ENCODE peak calls at places on chromosomes 3 and 15, in five cellular contexts. O is WERI-Rb-1; B is lower leg skin; J is D721Med; T is CD4-positive, alpha-beta T cell. M is an unnamed sample.

GRCh38 chr3:53196575-53197407 is 35.8 kb downstream of the PRKCD start:
- DNase-seq in O (peak; percentile 93), B (no peak), J (no peak), T (peak; percentile 5), M (no peak)

GRCh38 chr15:91320106-91320505 is 220.0 kb downstream of the SV2B start:
- DNase-seq in O (no peak), B (no peak), J (no peak), T (no peak), M (no peak)

GRCh38 chr15:90097475-90097874 is 4.8 kb downstream of the IDH2 start:
- DNase-seq in O (no peak), B (no peak), J (no peak), T (peak; percentile 38), M (peak; percentile 43)

GRCh38 chr3:42729404-42730145 is 27.0 kb upstream of the HHATL start:
- DNase-seq in O (no peak), B (peak; percentile 86), J (no peak), T (no peak), M (no peak)

GRCh38 chr3:133038089-133038730 is at the start of gene TMEM108:
- DNase-seq in O (peak; percentile 82), B (peak; percentile 93), J (peak; percentile 83), T (no peak), M (no peak)

GRCh38 chr15:75356539-75356938 is 9.7 kb downstream of the NEIL1 start:
- DNase-seq in O (no peak), B (no peak), J (no peak), T (no peak), M (no peak)

GRCh38 chr3:46349484-46350261 is 4.2 kb upstream of the CCR2 start:
- DNase-seq in O (no peak), B (no peak), J (no peak), T (no peak), M (no peak)

GRCh38 chr15:88635343-88635742 is 3.5 kb upstream of the ISG20 start:
- DNase-seq in O (no peak), B (no peak), J (no peak), T (peak; percentile 23), M (no peak)

GRCh38 chr3:50373146-50373864 is 14.0 kb upstream of the TMEM115 start:
- DNase-seq in O (no peak), B (no peak), J (no peak), T (no peak), M (no peak)

GRCh38 chr3:9351709-9352126 is 11.1 kb upstream of the THUMPD3 start:
- DNase-seq in O (no peak), B (no peak), J (no peak), T (no peak), M (no peak)

GRCh38 chr15:83611312-83611711 is 42.6 kb upstream of the ADAMTSL3 start:
- DNase-seq in O (no peak), B (no peak), J (no peak), T (no peak), M (no peak)

DNA sequence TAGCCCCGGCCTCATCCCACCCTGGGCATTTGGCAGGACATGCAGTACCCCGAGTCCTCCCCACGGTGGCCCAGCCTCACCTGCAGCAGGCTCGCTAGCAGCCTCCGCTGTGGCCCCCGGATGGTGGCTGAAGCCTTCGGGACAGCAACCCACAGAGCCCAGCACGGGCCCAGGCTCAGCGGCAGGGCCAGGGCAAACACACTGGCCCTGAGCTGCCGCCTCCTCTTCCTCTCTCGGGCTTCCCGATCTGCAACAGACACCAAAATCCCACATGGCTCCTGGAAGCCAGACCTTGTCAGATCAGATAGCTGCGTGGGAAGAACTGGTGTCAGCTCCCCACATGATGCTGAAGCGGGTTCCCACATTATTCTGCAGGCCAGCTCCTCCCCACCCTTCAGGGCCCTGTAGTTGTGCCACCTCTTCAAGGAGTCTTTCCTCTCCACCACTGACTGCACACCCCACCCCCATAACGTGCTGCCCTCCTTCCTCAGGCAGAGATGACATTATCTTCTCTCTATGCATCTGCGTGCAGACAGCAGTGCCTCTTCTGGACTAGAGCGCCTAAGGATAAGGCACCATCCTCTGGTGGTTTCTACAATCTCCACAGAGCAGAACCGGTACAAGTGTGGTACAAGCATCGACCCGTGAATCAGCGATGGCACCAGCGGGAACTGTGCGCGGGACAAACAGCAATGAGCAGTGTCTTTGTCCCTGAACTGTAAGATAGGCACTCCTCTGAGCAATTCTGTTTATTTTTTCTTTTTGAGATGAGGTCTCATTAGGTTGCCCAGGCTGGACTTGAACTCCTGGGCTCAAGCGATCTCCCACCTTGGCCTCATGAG is 9.5 kb downstream of the TMEM44 start:
- DNase-seq in O (no peak), B (no peak), J (no peak), T (no peak), M (no peak)
- TF ChIP-seq CTCF in O (no peak), B (no peak), J (no peak), T (no peak), M (no peak)

GRCh38 chr3:188796122-188796631 is 375.6 kb upstream of the TPRG1 start:
- DNase-seq in O (no peak), B (no peak), J (no peak), T (no peak), M (no peak)

GRCh38 chr3:188797045-188797444 is 374.7 kb upstream of the TPRG1 start:
- DNase-seq in O (no peak), B (no peak), J (no peak), T (no peak), M (no peak)

GRCh38 chr3:188789201-188789600 is 382.6 kb upstream of the TPRG1 start:
- DNase-seq in O (no peak), B (no peak), J (no peak), T (no peak), M (no peak)

GRCh38 chr3:188788621-188789081 is 383.1 kb upstream of the TPRG1 start:
- DNase-seq in O (no peak), B (no peak), J (no peak), T (peak; percentile 2), M (no peak)

GRCh38 chr3:188792788-188793187 is 379.0 kb upstream of the TPRG1 start:
- DNase-seq in O (peak; percentile 19), B (no peak), J (no peak), T (no peak), M (no peak)
- TF ChIP-seq CTCF in O (peak; percentile 45), B (no peak), J (no peak), T (no peak), M (no peak)

DNA sequence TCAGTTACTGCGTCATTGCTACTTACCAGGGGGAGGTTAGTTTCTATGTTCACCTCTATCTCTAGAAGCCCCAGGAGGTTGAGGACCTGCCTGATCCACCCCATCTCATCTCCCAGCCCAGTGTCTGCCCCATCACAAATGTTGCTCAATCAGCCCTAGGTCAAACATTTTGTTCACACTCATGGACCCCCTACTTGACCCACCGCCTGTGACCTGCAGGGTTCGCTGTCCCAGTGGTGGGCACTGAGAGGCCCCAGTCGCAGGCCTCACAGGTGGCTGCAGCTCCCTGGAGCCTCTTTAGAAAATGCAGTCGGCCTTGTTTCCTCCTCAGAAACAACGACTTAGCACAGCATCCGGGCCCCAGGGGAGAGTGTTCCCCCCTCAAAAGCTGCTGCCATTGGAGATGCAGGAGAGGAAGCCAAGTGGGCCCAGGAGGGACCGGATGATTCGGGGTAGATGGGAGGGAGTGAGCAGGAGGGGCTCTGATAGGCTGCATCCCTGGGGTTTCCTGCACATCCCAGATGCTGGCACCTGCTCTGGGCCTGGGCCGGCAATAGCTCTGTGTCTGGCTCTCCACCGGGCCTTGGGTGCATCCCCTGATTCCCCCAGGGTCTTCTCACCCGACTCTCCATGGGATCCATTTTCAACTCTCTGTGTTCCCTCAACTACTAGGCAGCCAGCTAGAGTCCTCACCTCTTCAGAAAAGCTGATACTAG is 18.4 kb upstream of the INSYN1 start:
- DNase-seq in O (no peak), B (no peak), J (no peak), T (no peak), M (no peak)
- TF ChIP-seq CTCF in O (no peak), B (no peak), J (no peak), T (no peak), M (no peak)

GRCh38 chr3:37741644-37742043 is 120.0 kb upstream of the CTDSPL start:
- DNase-seq in O (peak; percentile 61), B (no peak), J (peak; percentile 55), T (no peak), M (no peak)
- TF ChIP-seq CTCF in O (peak; percentile 80), B (no peak), J (peak; percentile 50), T (no peak), M (no peak)

GRCh38 chr15:25742008-25742407 is 121.1 kb downstream of the ATP10A start:
- DNase-seq in O (no peak), B (no peak), J (no peak), T (no peak), M (no peak)

GRCh38 chr15:25738171-25738792 is 124.8 kb downstream of the ATP10A start:
- DNase-seq in O (no peak), B (no peak), J (no peak), T (no peak), M (no peak)

GRCh38 chr15:25741253-25741575 is 121.9 kb downstream of the ATP10A start:
- DNase-seq in O (no peak), B (no peak), J (no peak), T (no peak), M (no peak)

GRCh38 chr15:25740438-25741252 is 122.5 kb downstream of the ATP10A start:
- DNase-seq in O (no peak), B (no peak), J (no peak), T (no peak), M (no peak)

DNA sequence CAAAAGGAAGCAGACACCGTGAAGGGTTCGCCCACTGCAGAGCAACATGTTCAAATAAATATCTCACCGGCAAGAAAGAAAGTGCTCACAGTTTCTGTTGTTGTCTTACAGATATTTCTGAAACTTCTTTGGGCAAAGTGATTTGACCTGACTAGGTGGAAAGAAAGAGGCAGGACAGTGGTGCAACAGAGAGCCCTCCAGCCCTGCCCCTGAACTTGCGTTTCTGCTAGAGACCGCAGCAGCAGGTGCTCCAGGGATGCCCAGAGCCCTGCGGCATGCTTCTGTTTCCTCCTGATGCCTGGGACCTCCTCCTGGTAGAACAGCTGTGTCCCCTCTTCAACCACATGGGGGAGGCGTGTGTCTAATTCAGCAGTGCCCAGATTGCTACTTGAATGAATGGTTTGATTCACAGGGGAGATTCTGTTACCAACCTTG is 123.4 kb downstream of the ATP10A start:
- DNase-seq in O (peak; percentile 50), B (no peak), J (no peak), T (peak; percentile 22), M (no peak)
- TF ChIP-seq CTCF in O (peak; percentile 52), B (no peak), J (peak; percentile 35), T (peak; percentile 51), M (peak; percentile 22)